ENCODE peak calls at places on chromosomes 6 and 20, in six cellular contexts. N, K, C, F, M and U are unnamed samples.

GRCh38 chr6:105431226-105431625 is 28.3 kb upstream of the PREP start:
- DNase-seq in N (no peak), K (no peak), C (peak; percentile 61), F (peak; percentile 51), M (peak; percentile 19), U (peak; percentile 15)

GRCh38 chr6:82908661-82909060 is 157.0 kb downstream of the UBE3D start:
- DNase-seq in N (no peak), K (no peak), C (peak; percentile 60), F (no peak), M (no peak), U (no peak)

GRCh38 chr6:141968632-141969031 is 164.1 kb upstream of the GJE1 start:
- DNase-seq in N (no peak), K (no peak), C (no peak), F (no peak), M (no peak), U (no peak)

GRCh38 chr20:22617160-22617559 is 32.8 kb upstream of the FOXA2 start:
- DNase-seq in N (no peak), K (no peak), C (peak; percentile 60), F (no peak), M (no peak), U (no peak)

GRCh38 chr6:98467902-98468301 is 366.5 kb upstream of the POU3F2 start:
- DNase-seq in N (no peak), K (no peak), C (no peak), F (no peak), M (no peak), U (no peak)

GRCh38 chr20:37821691-37822655 is 81.0 kb upstream of the VSTM2L start:
- DNase-seq in N (no peak), K (no peak), C (peak; percentile 42), F (no peak), M (no peak), U (peak; percentile 70)

GRCh38 chr6:132937466-132937906 is 123.1 kb downstream of the RPS12 start:
- DNase-seq in N (no peak), K (no peak), C (peak; percentile 77), F (peak; percentile 57), M (peak; percentile 43), U (no peak)

GRCh38 chr6:37320649-37321048 is 33.1 kb upstream of the RNF8 start:
- DNase-seq in N (no peak), K (no peak), C (no peak), F (no peak), M (no peak), U (no peak)

GRCh38 chr6:41545703-41546474 is at the start of gene FOXP4:
- DNase-seq in N (peak; percentile 92), K (peak; percentile 84), C (peak; percentile 96), F (peak; percentile 85), M (peak; percentile 94), U (peak; percentile 82)

GRCh38 chr6:73329201-73329600 is 24.9 kb downstream of the DPPA5 start:
- DNase-seq in N (no peak), K (no peak), C (no peak), F (no peak), M (no peak), U (no peak)

GRCh38 chr6:75747371-75747984 is 1.6 kb upstream of the MYO6 start:
- DNase-seq in N (no peak), K (no peak), C (no peak), F (no peak), M (no peak), U (no peak)

GRCh38 chr6:106643061-106643460 is 13.7 kb downstream of the QRSL1 start:
- DNase-seq in N (no peak), K (no peak), C (no peak), F (no peak), M (no peak), U (no peak)

GRCh38 chr6:16749516-16750485 is 11.5 kb downstream of the ATXN1 start:
- DNase-seq in N (no peak), K (no peak), C (no peak), F (no peak), M (no peak), U (no peak)

GRCh38 chr6:127120109-127120786 is 1.8 kb downstream of the RSPO3 start:
- DNase-seq in N (no peak), K (no peak), C (peak; percentile 18), F (no peak), M (peak; percentile 34), U (no peak)

DNA sequence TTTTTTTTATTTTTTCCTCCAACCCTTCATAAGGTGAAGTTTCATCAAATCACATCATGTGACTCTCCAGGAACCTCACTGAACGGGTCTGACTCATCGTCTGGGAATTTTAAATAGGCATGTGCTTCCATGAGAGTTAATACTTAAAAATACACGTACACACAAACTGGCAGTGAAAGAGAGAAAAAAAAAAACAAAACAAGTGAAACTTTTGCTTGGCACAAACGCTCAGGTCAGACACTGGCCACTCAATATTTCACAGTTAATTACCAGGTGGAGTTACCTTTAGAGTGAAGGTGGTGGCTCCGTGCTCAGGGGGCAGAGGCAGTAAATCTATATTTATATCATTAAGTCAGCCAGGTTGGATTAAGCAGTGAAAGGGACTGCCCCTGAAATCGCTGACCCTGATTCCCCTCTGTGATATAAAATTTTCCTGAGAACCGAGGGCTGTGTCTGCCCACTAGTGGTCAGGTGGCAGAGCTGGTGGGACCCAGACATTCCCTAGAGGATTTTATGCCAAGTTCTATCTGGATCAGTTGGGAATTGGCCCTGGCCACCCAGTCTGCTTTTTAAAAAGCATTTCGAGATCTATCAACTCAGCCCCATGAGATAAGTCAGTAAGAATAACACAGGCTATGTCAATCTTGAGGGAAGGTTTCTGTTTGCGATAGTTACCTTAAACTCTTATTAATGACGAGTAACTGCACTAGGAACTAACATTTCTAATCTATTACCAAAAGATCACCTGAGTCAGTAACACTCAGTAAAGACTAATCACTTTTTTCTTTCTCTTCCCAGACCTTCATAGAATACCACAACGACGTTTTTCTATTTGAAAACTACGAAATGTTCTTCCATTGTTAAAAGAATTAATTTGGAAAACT is 259.1 kb downstream of the HDGFL1 start:
- DNase-seq in N (no peak), K (no peak), C (peak; percentile 89), F (peak; percentile 53), M (peak; percentile 72), U (peak; percentile 80)
- H3K4me3 ChIP-seq in N (no peak overlapping the region), K (no peak overlapping the region), C (no peak overlapping the region), F (no peak overlapping the region), M (peak overlapping the region; percentile 51), U (peak overlapping the region; percentile 8)

GRCh38 chr6:138031417-138031816 is 75.8 kb downstream of the PERP start:
- DNase-seq in N (no peak), K (no peak), C (no peak), F (no peak), M (no peak), U (no peak)
- H3K27me3 ChIP-seq in N (no peaks in the 10 kb centered on the region), K (no peaks in the 10 kb centered on the region), C (no peaks in the 10 kb centered on the region), F (no peaks in the 10 kb centered on the region), M (no peaks in the 10 kb centered on the region), U (peaks cover 10% of the 10 kb centered on the region)

DNA sequence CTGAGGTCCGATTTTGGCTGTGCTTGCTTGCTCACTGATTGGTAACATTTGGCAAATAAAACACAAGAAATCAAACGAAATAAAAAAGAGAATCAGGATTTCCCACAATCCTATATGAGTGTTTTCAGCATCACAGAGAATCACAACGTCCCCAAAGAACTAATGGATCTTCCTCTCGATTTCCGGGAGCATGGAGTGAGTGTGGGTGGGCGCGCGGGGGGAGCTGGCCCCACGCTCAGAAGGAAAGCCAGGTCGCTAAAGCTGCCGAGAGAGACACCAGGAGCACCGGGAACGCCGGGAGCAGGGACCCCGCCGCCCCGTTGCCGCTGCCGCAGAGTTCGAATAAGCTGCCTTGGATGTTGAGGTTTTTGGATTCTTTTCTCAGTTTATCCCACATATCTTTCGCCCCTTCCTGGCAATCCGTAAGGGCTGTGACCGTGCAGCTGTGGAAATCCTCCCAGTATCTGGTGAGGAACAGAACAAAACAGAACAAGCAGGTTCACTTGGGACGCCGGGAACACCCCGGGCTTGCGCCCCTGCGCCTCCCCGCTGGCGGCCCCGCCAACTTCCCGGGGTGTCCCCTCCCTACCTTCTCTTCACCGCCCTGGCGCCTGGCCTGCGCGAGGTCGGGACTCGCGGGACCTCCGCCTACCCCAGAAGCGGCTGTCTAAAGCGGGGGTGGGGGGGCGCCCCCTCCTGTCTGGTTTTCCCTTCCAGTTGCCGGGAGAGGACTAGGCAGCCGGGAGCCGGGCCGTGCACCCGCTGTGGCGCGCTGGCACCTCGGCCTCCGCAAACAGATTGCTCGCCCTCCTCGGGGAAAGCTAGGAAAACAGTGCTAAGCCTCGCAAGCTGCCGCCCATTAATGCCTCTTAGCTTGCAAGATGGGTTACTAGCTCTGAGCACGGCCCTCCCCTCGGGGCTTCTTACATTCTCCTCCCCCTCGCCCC is 7.7 kb downstream of the NRN1 start:
- DNase-seq in N (no peak), K (no peak), C (no peak), F (no peak), M (peak; percentile 49), U (no peak)
- H3K4me3 ChIP-seq in N (peak overlapping the region; percentile 21), K (no peak overlapping the region), C (no peak overlapping the region), F (no peak overlapping the region), M (no peak overlapping the region), U (no peak overlapping the region)

GRCh38 chr20:62632575-62632974 is 9.7 kb upstream of the SLCO4A1 start:
- DNase-seq in N (no peak), K (no peak), C (no peak), F (no peak), M (no peak), U (no peak)
- H3K27me3 ChIP-seq in N (no peaks in the 10 kb centered on the region), K (no peaks in the 10 kb centered on the region), C (no peaks in the 10 kb centered on the region), F (no peaks in the 10 kb centered on the region), M (peaks cover 11% of the 10 kb centered on the region), U (peaks cover 61% of the 10 kb centered on the region)

GRCh38 chr20:62953167-62953838 is 794 bp downstream of the SLC17A9 start:
- DNase-seq in N (no peak), K (no peak), C (peak; percentile 36), F (no peak), M (no peak), U (no peak)
- H3K4me3 ChIP-seq in N (peak overlapping the region; percentile 27), K (peak overlapping the region; percentile 57), C (peak overlapping the region; percentile 0), F (peak overlapping the region; percentile 62), M (no peak overlapping the region), U (peak overlapping the region; percentile 17)